ENCODE peak calls at places on chromosomes 12 and 14, in nine cellular contexts. One of them, this sample, is unnamed.

GRCh38 chr12:104958946-104959841 is 1.1 kb upstream of the SLC41A2 start:
- DNase-seq in germinal center: no peak
- DNase-seq in adipocyte: peak; percentile 70
- DNase-seq in K562: peak; percentile 45
- DNase-seq in endothelial cell: no peak
- DNase-seq in fibroblast of pulmonary artery: peak; percentile 27
- DNase-seq in EL: peak; percentile 63
- DNase-seq in neural progenitor cell: no peak
- DNase-seq in left lung: no peak
- DNase-seq in this sample: no peak

GRCh38 chr12:124488520-124488919 is 78.9 kb downstream of the NCOR2 start:
- DNase-seq in adipocyte: no peak
- DNase-seq in EL: no peak
- DNase-seq in germinal center: no peak
- DNase-seq in fibroblast of pulmonary artery: no peak
- DNase-seq in K562: no peak
- DNase-seq in endothelial cell: no peak
- DNase-seq in left lung: no peak
- DNase-seq in neural progenitor cell: no peak
- DNase-seq in this sample: no peak

GRCh38 chr12:51821423-51822260 is 26.9 kb downstream of the FIGNL2 start:
- DNase-seq in K562: no peak
- DNase-seq in EL: no peak
- DNase-seq in germinal center: peak; percentile 28
- DNase-seq in left lung: no peak
- DNase-seq in endothelial cell: no peak
- DNase-seq in adipocyte: no peak
- DNase-seq in neural progenitor cell: peak; percentile 66
- DNase-seq in fibroblast of pulmonary artery: no peak
- DNase-seq in this sample: no peak

GRCh38 chr14:51185754-51186153 is 54.3 kb upstream of the TMX1 start:
- DNase-seq in left lung: no peak
- DNase-seq in K562: no peak
- DNase-seq in germinal center: no peak
- DNase-seq in fibroblast of pulmonary artery: no peak
- DNase-seq in neural progenitor cell: no peak
- DNase-seq in adipocyte: no peak
- DNase-seq in EL: no peak
- DNase-seq in endothelial cell: no peak
- DNase-seq in this sample: no peak

GRCh38 chr12:57368349-57369095 is 62.3 kb downstream of the R3HDM2 start:
- DNase-seq in K562: no peak
- DNase-seq in EL: peak; percentile 8
- DNase-seq in fibroblast of pulmonary artery: peak; percentile 44
- DNase-seq in germinal center: no peak
- DNase-seq in left lung: no peak
- DNase-seq in neural progenitor cell: no peak
- DNase-seq in adipocyte: no peak
- DNase-seq in endothelial cell: no peak
- DNase-seq in this sample: peak; percentile 87

GRCh38 chr12:54273981-54274380 is 5.9 kb downstream of the CBX5 start:
- DNase-seq in fibroblast of pulmonary artery: no peak
- DNase-seq in germinal center: no peak
- DNase-seq in neural progenitor cell: no peak
- DNase-seq in adipocyte: no peak
- DNase-seq in K562: no peak
- DNase-seq in left lung: no peak
- DNase-seq in endothelial cell: no peak
- DNase-seq in EL: no peak
- DNase-seq in this sample: no peak

GRCh38 chr12:52063986-52064649 is 5.7 kb upstream of the ATG101 start:
- DNase-seq in germinal center: no peak
- DNase-seq in fibroblast of pulmonary artery: peak; percentile 93
- DNase-seq in neural progenitor cell: no peak
- DNase-seq in adipocyte: no peak
- DNase-seq in endothelial cell: no peak
- DNase-seq in EL: peak; percentile 88
- DNase-seq in left lung: no peak
- DNase-seq in K562: no peak
- DNase-seq in this sample: no peak

GRCh38 chr14:95482967-95483842 is 33.2 kb downstream of the SYNE3 start:
- DNase-seq in adipocyte: peak; percentile 94
- DNase-seq in K562: peak; percentile 16
- DNase-seq in fibroblast of pulmonary artery: peak; percentile 91
- DNase-seq in left lung: peak; percentile 79
- DNase-seq in EL: peak; percentile 94
- DNase-seq in germinal center: no peak
- DNase-seq in neural progenitor cell: no peak
- DNase-seq in endothelial cell: no peak
- DNase-seq in this sample: no peak

GRCh38 chr12:109782322-109782695 is 50.9 kb downstream of the TRPV4 start:
- DNase-seq in EL: no peak
- DNase-seq in germinal center: no peak
- DNase-seq in fibroblast of pulmonary artery: no peak
- DNase-seq in K562: no peak
- DNase-seq in endothelial cell: no peak
- DNase-seq in adipocyte: no peak
- DNase-seq in left lung: no peak
- DNase-seq in neural progenitor cell: no peak
- DNase-seq in this sample: no peak

GRCh38 chr14:94113073-94113472 is 2.5 kb downstream of the IFI27 start:
- DNase-seq in endothelial cell: no peak
- DNase-seq in neural progenitor cell: no peak
- DNase-seq in fibroblast of pulmonary artery: no peak
- DNase-seq in K562: no peak
- DNase-seq in left lung: no peak
- DNase-seq in adipocyte: no peak
- DNase-seq in germinal center: no peak
- DNase-seq in EL: no peak
- DNase-seq in this sample: no peak

GRCh38 chr12:2264622-2265306 is 212.0 kb downstream of the CACNA1C start:
- DNase-seq in endothelial cell: no peak
- DNase-seq in adipocyte: peak; percentile 95
- DNase-seq in K562: no peak
- DNase-seq in germinal center: no peak
- DNase-seq in EL: peak; percentile 99
- DNase-seq in neural progenitor cell: no peak
- DNase-seq in left lung: no peak
- DNase-seq in fibroblast of pulmonary artery: peak; percentile 87
- DNase-seq in this sample: no peak

GRCh38 chr12:76878045-76878898 is 547 bp downstream of the CSRP2 start:
- DNase-seq in K562: peak; percentile 39
- DNase-seq in left lung: peak; percentile 37
- DNase-seq in endothelial cell: peak; percentile 48
- DNase-seq in fibroblast of pulmonary artery: peak; percentile 18
- DNase-seq in EL: peak; percentile 55
- DNase-seq in neural progenitor cell: peak; percentile 82
- DNase-seq in germinal center: peak; percentile 54
- DNase-seq in adipocyte: peak; percentile 82
- DNase-seq in this sample: peak; percentile 56

GRCh38 chr14:73741876-73742519 is 27.8 kb upstream of the PNMA1 start:
- DNase-seq in EL: peak; percentile 31
- DNase-seq in endothelial cell: no peak
- DNase-seq in left lung: no peak
- DNase-seq in germinal center: no peak
- DNase-seq in neural progenitor cell: no peak
- DNase-seq in adipocyte: no peak
- DNase-seq in fibroblast of pulmonary artery: no peak
- DNase-seq in K562: peak; percentile 49
- DNase-seq in this sample: no peak

GRCh38 chr14:100840286-100840685 is 14.4 kb downstream of the MEG3 start:
- DNase-seq in K562: no peak
- DNase-seq in left lung: no peak
- DNase-seq in EL: no peak
- DNase-seq in germinal center: no peak
- DNase-seq in neural progenitor cell: peak; percentile 95
- DNase-seq in endothelial cell: no peak
- DNase-seq in fibroblast of pulmonary artery: no peak
- DNase-seq in adipocyte: no peak
- DNase-seq in this sample: no peak

GRCh38 chr12:131102991-131103609 is 149.4 kb downstream of the ADGRD1 start:
- DNase-seq in adipocyte: no peak
- DNase-seq in EL: no peak
- DNase-seq in germinal center: no peak
- DNase-seq in endothelial cell: no peak
- DNase-seq in neural progenitor cell: peak; percentile 68
- DNase-seq in K562: no peak
- DNase-seq in fibroblast of pulmonary artery: no peak
- DNase-seq in left lung: peak; percentile 27
- DNase-seq in this sample: no peak

GRCh38 chr14:51094282-51094821 is 553 bp downstream of the TRIM9 start:
- DNase-seq in endothelial cell: peak; percentile 20
- DNase-seq in EL: peak; percentile 16
- DNase-seq in left lung: no peak
- DNase-seq in adipocyte: no peak
- DNase-seq in germinal center: peak; percentile 28
- DNase-seq in fibroblast of pulmonary artery: no peak
- DNase-seq in neural progenitor cell: peak; percentile 57
- DNase-seq in K562: no peak
- DNase-seq in this sample: peak; percentile 7

GRCh38 chr12:89134213-89134770 is 218.0 kb downstream of the DUSP6 start:
- DNase-seq in germinal center: no peak
- DNase-seq in adipocyte: no peak
- DNase-seq in left lung: no peak
- DNase-seq in EL: no peak
- DNase-seq in endothelial cell: no peak
- DNase-seq in fibroblast of pulmonary artery: peak; percentile 73
- DNase-seq in K562: no peak
- DNase-seq in neural progenitor cell: no peak
- DNase-seq in this sample: no peak

GRCh38 chr14:104163541-104163940 is 25.2 kb downstream of the KIF26A start:
- DNase-seq in adipocyte: no peak
- DNase-seq in endothelial cell: no peak
- DNase-seq in fibroblast of pulmonary artery: no peak
- DNase-seq in left lung: no peak
- DNase-seq in neural progenitor cell: no peak
- DNase-seq in germinal center: no peak
- DNase-seq in K562: no peak
- DNase-seq in EL: no peak
- DNase-seq in this sample: no peak

GRCh38 chr14:61569308-61569707 is 126.0 kb upstream of the HIF1A start:
- DNase-seq in adipocyte: no peak
- DNase-seq in left lung: no peak
- DNase-seq in EL: no peak
- DNase-seq in fibroblast of pulmonary artery: no peak
- DNase-seq in K562: no peak
- DNase-seq in germinal center: peak; percentile 18
- DNase-seq in endothelial cell: no peak
- DNase-seq in neural progenitor cell: no peak
- DNase-seq in this sample: no peak

GRCh38 chr12:121798807-121799174 is 5.0 kb upstream of the SETD1B start:
- DNase-seq in endothelial cell: no peak
- DNase-seq in K562: no peak
- DNase-seq in adipocyte: peak; percentile 26
- DNase-seq in germinal center: no peak
- DNase-seq in fibroblast of pulmonary artery: no peak
- DNase-seq in neural progenitor cell: no peak
- DNase-seq in left lung: peak; percentile 33
- DNase-seq in EL: no peak
- DNase-seq in this sample: no peak

GRCh38 chr14:76313303-76313702 is 62.6 kb upstream of the ESRRB start:
- DNase-seq in neural progenitor cell: no peak
- DNase-seq in K562: no peak
- DNase-seq in adipocyte: no peak
- DNase-seq in EL: no peak
- DNase-seq in germinal center: no peak
- DNase-seq in fibroblast of pulmonary artery: no peak
- DNase-seq in endothelial cell: no peak
- DNase-seq in left lung: no peak
- DNase-seq in this sample: no peak

GRCh38 chr14:43359317-43359716 is 1147.8 kb downstream of the FSCB start:
- DNase-seq in endothelial cell: no peak
- DNase-seq in left lung: no peak
- DNase-seq in fibroblast of pulmonary artery: no peak
- DNase-seq in germinal center: no peak
- DNase-seq in neural progenitor cell: no peak
- DNase-seq in adipocyte: no peak
- DNase-seq in K562: no peak
- DNase-seq in EL: no peak
- DNase-seq in this sample: no peak

GRCh38 chr12:85190728-85191127 is 89.3 kb upstream of the ALX1 start:
- DNase-seq in EL: no peak
- DNase-seq in fibroblast of pulmonary artery: no peak
- DNase-seq in adipocyte: no peak
- DNase-seq in left lung: no peak
- DNase-seq in endothelial cell: no peak
- DNase-seq in neural progenitor cell: no peak
- DNase-seq in germinal center: no peak
- DNase-seq in K562: no peak
- DNase-seq in this sample: no peak

GRCh38 chr14:100775351-100775830 is 48.7 kb downstream of the DLK1 start:
- DNase-seq in left lung: no peak
- DNase-seq in germinal center: no peak
- DNase-seq in EL: no peak
- DNase-seq in K562: no peak
- DNase-seq in adipocyte: no peak
- DNase-seq in endothelial cell: no peak
- DNase-seq in neural progenitor cell: no peak
- DNase-seq in fibroblast of pulmonary artery: no peak
- DNase-seq in this sample: no peak

GRCh38 chr12:46430340-46430948 is 57.9 kb upstream of the SLC38A2 start:
- DNase-seq in adipocyte: peak; percentile 76
- DNase-seq in endothelial cell: no peak
- DNase-seq in neural progenitor cell: no peak
- DNase-seq in K562: peak; percentile 31
- DNase-seq in left lung: no peak
- DNase-seq in fibroblast of pulmonary artery: peak; percentile 92
- DNase-seq in germinal center: no peak
- DNase-seq in EL: peak; percentile 85
- DNase-seq in this sample: peak; percentile 38

GRCh38 chr12:124688356-124688992 is 121.1 kb upstream of the NCOR2 start:
- DNase-seq in fibroblast of pulmonary artery: peak; percentile 38
- DNase-seq in EL: no peak
- DNase-seq in neural progenitor cell: no peak
- DNase-seq in endothelial cell: no peak
- DNase-seq in germinal center: no peak
- DNase-seq in adipocyte: no peak
- DNase-seq in left lung: no peak
- DNase-seq in K562: no peak
- DNase-seq in this sample: no peak

GRCh38 chr14:96168581-96168980 is 36.1 kb upstream of the BDKRB2 start:
- DNase-seq in fibroblast of pulmonary artery: no peak
- DNase-seq in EL: no peak
- DNase-seq in germinal center: no peak
- DNase-seq in endothelial cell: no peak
- DNase-seq in left lung: no peak
- DNase-seq in neural progenitor cell: no peak
- DNase-seq in adipocyte: no peak
- DNase-seq in K562: no peak
- DNase-seq in this sample: no peak

GRCh38 chr14:24057271-24057670 is 5.5 kb downstream of the CARMIL3 start:
- DNase-seq in adipocyte: no peak
- DNase-seq in EL: no peak
- DNase-seq in fibroblast of pulmonary artery: no peak
- DNase-seq in germinal center: no peak
- DNase-seq in left lung: no peak
- DNase-seq in K562: no peak
- DNase-seq in endothelial cell: no peak
- DNase-seq in neural progenitor cell: no peak
- DNase-seq in this sample: no peak

GRCh38 chr12:24770334-24770733 is 178.6 kb downstream of the BCAT1 start:
- DNase-seq in germinal center: no peak
- DNase-seq in endothelial cell: no peak
- DNase-seq in K562: no peak
- DNase-seq in adipocyte: no peak
- DNase-seq in left lung: no peak
- DNase-seq in neural progenitor cell: no peak
- DNase-seq in EL: no peak
- DNase-seq in fibroblast of pulmonary artery: peak; percentile 22
- DNase-seq in this sample: no peak

GRCh38 chr14:71103662-71104484 is 196.6 kb downstream of the PCNX1 start:
- DNase-seq in adipocyte: peak; percentile 85
- DNase-seq in EL: peak; percentile 70
- DNase-seq in K562: peak; percentile 40
- DNase-seq in fibroblast of pulmonary artery: peak; percentile 86
- DNase-seq in germinal center: peak; percentile 71
- DNase-seq in endothelial cell: peak; percentile 23
- DNase-seq in left lung: no peak
- DNase-seq in neural progenitor cell: peak; percentile 60
- DNase-seq in this sample: peak; percentile 23

GRCh38 chr12:121005346-121005815 is 10.9 kb downstream of the C12orf43 start:
- DNase-seq in endothelial cell: peak; percentile 78
- DNase-seq in fibroblast of pulmonary artery: peak; percentile 55
- DNase-seq in EL: peak; percentile 53
- DNase-seq in K562: peak; percentile 58
- DNase-seq in adipocyte: peak; percentile 50
- DNase-seq in neural progenitor cell: peak; percentile 77
- DNase-seq in germinal center: peak; percentile 19
- DNase-seq in left lung: no peak
- DNase-seq in this sample: peak; percentile 59

This sample was measured in HuH-7.